ENCODE peak calls at places on chromosomes 6 and 20, in eight cellular contexts. One of them, this sample, is unnamed.

GRCh38 chr20:33578510-33578909 is 83.6 kb upstream of the C20orf144 start:
- DNase-seq in neural progenitor cell: no peak
- DNase-seq in OCI-LY7: no peak
- DNase-seq in GM12865: no peak
- DNase-seq in activated CD8-positive, alpha-beta T cell treated with anti-CD3 and anti-CD28 coated beads for 36 hours: no peak
- DNase-seq in endothelial cell: no peak
- DNase-seq in esophagus squamous epithelium: no peak
- DNase-seq in Peyer's patch: no peak
- DNase-seq in this sample: no peak

GRCh38 chr6:108779521-108779920 is 68.7 kb upstream of the ARMC2 start:
- DNase-seq in neural progenitor cell: no peak
- DNase-seq in OCI-LY7: no peak
- DNase-seq in GM12865: no peak
- DNase-seq in activated CD8-positive, alpha-beta T cell treated with anti-CD3 and anti-CD28 coated beads for 36 hours: no peak
- DNase-seq in endothelial cell: no peak
- DNase-seq in esophagus squamous epithelium: no peak
- DNase-seq in Peyer's patch: no peak
- DNase-seq in this sample: no peak

GRCh38 chr6:129370268-129370916 is 339.6 kb downstream of the ARHGAP18 start:
- DNase-seq in neural progenitor cell: peak; percentile 63
- DNase-seq in OCI-LY7: peak; percentile 31
- DNase-seq in GM12865: peak; percentile 34
- DNase-seq in activated CD8-positive, alpha-beta T cell treated with anti-CD3 and anti-CD28 coated beads for 36 hours: peak; percentile 75
- DNase-seq in endothelial cell: peak; percentile 42
- DNase-seq in esophagus squamous epithelium: no peak
- DNase-seq in Peyer's patch: peak; percentile 70
- DNase-seq in this sample: peak; percentile 18

GRCh38 chr20:41336711-41337492 is 3.7 kb upstream of the LPIN3 start:
- DNase-seq in neural progenitor cell: no peak
- DNase-seq in OCI-LY7: no peak
- DNase-seq in GM12865: no peak
- DNase-seq in activated CD8-positive, alpha-beta T cell treated with anti-CD3 and anti-CD28 coated beads for 36 hours: no peak
- DNase-seq in endothelial cell: no peak
- DNase-seq in esophagus squamous epithelium: no peak
- DNase-seq in Peyer's patch: no peak
- DNase-seq in this sample: peak; percentile 6

GRCh38 chr20:20821496-20822260 is 109.2 kb upstream of the RALGAPA2 start:
- DNase-seq in neural progenitor cell: peak; percentile 30
- DNase-seq in OCI-LY7: no peak
- DNase-seq in GM12865: no peak
- DNase-seq in activated CD8-positive, alpha-beta T cell treated with anti-CD3 and anti-CD28 coated beads for 36 hours: no peak
- DNase-seq in endothelial cell: no peak
- DNase-seq in esophagus squamous epithelium: no peak
- DNase-seq in Peyer's patch: no peak
- DNase-seq in this sample: no peak

GRCh38 chr6:136612666-136613389 is 62.6 kb upstream of the MAP7 start:
- DNase-seq in neural progenitor cell: no peak
- DNase-seq in OCI-LY7: no peak
- DNase-seq in GM12865: no peak
- DNase-seq in activated CD8-positive, alpha-beta T cell treated with anti-CD3 and anti-CD28 coated beads for 36 hours: no peak
- DNase-seq in endothelial cell: no peak
- DNase-seq in esophagus squamous epithelium: no peak
- DNase-seq in Peyer's patch: no peak
- DNase-seq in this sample: no peak

GRCh38 chr20:36135821-36136220 is 18.7 kb upstream of the EPB41L1 start:
- DNase-seq in neural progenitor cell: no peak
- DNase-seq in OCI-LY7: no peak
- DNase-seq in GM12865: no peak
- DNase-seq in activated CD8-positive, alpha-beta T cell treated with anti-CD3 and anti-CD28 coated beads for 36 hours: no peak
- DNase-seq in endothelial cell: no peak
- DNase-seq in esophagus squamous epithelium: no peak
- DNase-seq in Peyer's patch: no peak
- DNase-seq in this sample: no peak

GRCh38 chr20:46607849-46608497 is 43.3 kb downstream of the SLC13A3 start:
- DNase-seq in neural progenitor cell: no peak
- DNase-seq in OCI-LY7: no peak
- DNase-seq in GM12865: no peak
- DNase-seq in activated CD8-positive, alpha-beta T cell treated with anti-CD3 and anti-CD28 coated beads for 36 hours: no peak
- DNase-seq in endothelial cell: no peak
- DNase-seq in esophagus squamous epithelium: no peak
- DNase-seq in Peyer's patch: no peak
- DNase-seq in this sample: no peak

GRCh38 chr6:15344186-15344506 is 98.3 kb downstream of the JARID2 start:
- DNase-seq in neural progenitor cell: no peak
- DNase-seq in OCI-LY7: no peak
- DNase-seq in GM12865: no peak
- DNase-seq in activated CD8-positive, alpha-beta T cell treated with anti-CD3 and anti-CD28 coated beads for 36 hours: no peak
- DNase-seq in endothelial cell: no peak
- DNase-seq in esophagus squamous epithelium: no peak
- DNase-seq in Peyer's patch: no peak
- DNase-seq in this sample: no peak

GRCh38 chr6:79404677-79405076 is 132.6 kb downstream of the LCA5 start:
- DNase-seq in neural progenitor cell: peak; percentile 57
- DNase-seq in OCI-LY7: no peak
- DNase-seq in GM12865: no peak
- DNase-seq in activated CD8-positive, alpha-beta T cell treated with anti-CD3 and anti-CD28 coated beads for 36 hours: no peak
- DNase-seq in endothelial cell: no peak
- DNase-seq in esophagus squamous epithelium: no peak
- DNase-seq in Peyer's patch: peak; percentile 84
- DNase-seq in this sample: no peak

GRCh38 chr6:5012531-5012930 is 8.7 kb upstream of the RPP40 start:
- DNase-seq in neural progenitor cell: no peak
- DNase-seq in OCI-LY7: no peak
- DNase-seq in GM12865: no peak
- DNase-seq in activated CD8-positive, alpha-beta T cell treated with anti-CD3 and anti-CD28 coated beads for 36 hours: no peak
- DNase-seq in endothelial cell: no peak
- DNase-seq in esophagus squamous epithelium: no peak
- DNase-seq in Peyer's patch: no peak
- DNase-seq in this sample: no peak

GRCh38 chr6:5132741-5133140 is 47.6 kb downstream of the PPP1R3G start:
- DNase-seq in neural progenitor cell: peak; percentile 60
- DNase-seq in OCI-LY7: peak; percentile 17
- DNase-seq in GM12865: peak; percentile 92
- DNase-seq in activated CD8-positive, alpha-beta T cell treated with anti-CD3 and anti-CD28 coated beads for 36 hours: no peak
- DNase-seq in endothelial cell: peak; percentile 57
- DNase-seq in esophagus squamous epithelium: no peak
- DNase-seq in Peyer's patch: peak; percentile 74
- DNase-seq in this sample: peak; percentile 29

GRCh38 chr20:47777220-47777619 is 8.1 kb downstream of the SULF2 start:
- DNase-seq in neural progenitor cell: no peak
- DNase-seq in OCI-LY7: no peak
- DNase-seq in GM12865: no peak
- DNase-seq in activated CD8-positive, alpha-beta T cell treated with anti-CD3 and anti-CD28 coated beads for 36 hours: no peak
- DNase-seq in endothelial cell: no peak
- DNase-seq in esophagus squamous epithelium: no peak
- DNase-seq in Peyer's patch: no peak
- DNase-seq in this sample: no peak

DNA sequence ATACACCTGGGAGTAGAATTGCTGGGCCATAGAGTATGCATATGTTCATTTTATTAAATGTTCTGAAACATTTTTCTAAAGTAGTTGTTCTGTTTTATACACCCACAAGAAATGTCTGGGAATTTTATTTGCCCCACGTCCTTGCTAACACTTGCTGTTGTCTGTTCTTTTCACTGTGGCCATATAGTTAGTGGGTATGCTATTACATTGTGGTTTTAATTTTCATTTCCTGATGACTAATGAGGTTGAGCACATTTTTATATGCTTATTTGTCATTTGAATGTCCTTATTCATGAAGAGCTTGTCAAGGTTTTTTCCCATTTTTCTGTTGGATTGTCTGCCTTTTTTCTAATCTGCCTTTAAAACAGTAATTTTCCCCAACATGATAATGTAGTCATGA is 41.5 kb upstream of the TGM3 start:
- DNase-seq in neural progenitor cell: no peak
- DNase-seq in OCI-LY7: no peak
- DNase-seq in GM12865: no peak
- DNase-seq in activated CD8-positive, alpha-beta T cell treated with anti-CD3 and anti-CD28 coated beads for 36 hours: no peak
- DNase-seq in endothelial cell: no peak
- DNase-seq in esophagus squamous epithelium: no peak
- DNase-seq in Peyer's patch: no peak
- DNase-seq in this sample: no peak
- TF ChIP-seq CTCF in neural progenitor cell: no peak
- TF ChIP-seq CTCF in OCI-LY7: no peak
- TF ChIP-seq CTCF in GM12865: no peak
- TF ChIP-seq CTCF in activated CD8-positive, alpha-beta T cell treated with anti-CD3 and anti-CD28 coated beads for 36 hours: no peak
- TF ChIP-seq CTCF in endothelial cell: no peak
- TF ChIP-seq CTCF in esophagus squamous epithelium: no peak
- TF ChIP-seq CTCF in Peyer's patch: no peak
- TF ChIP-seq CTCF in this sample: no peak

GRCh38 chr6:132730560-132730959 is 16.7 kb upstream of the VNN1 start:
- DNase-seq in neural progenitor cell: no peak
- DNase-seq in OCI-LY7: no peak
- DNase-seq in GM12865: no peak
- DNase-seq in activated CD8-positive, alpha-beta T cell treated with anti-CD3 and anti-CD28 coated beads for 36 hours: no peak
- DNase-seq in endothelial cell: no peak
- DNase-seq in esophagus squamous epithelium: no peak
- DNase-seq in Peyer's patch: no peak
- DNase-seq in this sample: no peak

GRCh38 chr6:132725471-132725870 is 11.6 kb upstream of the VNN1 start:
- DNase-seq in neural progenitor cell: no peak
- DNase-seq in OCI-LY7: no peak
- DNase-seq in GM12865: no peak
- DNase-seq in activated CD8-positive, alpha-beta T cell treated with anti-CD3 and anti-CD28 coated beads for 36 hours: no peak
- DNase-seq in endothelial cell: no peak
- DNase-seq in esophagus squamous epithelium: no peak
- DNase-seq in Peyer's patch: no peak
- DNase-seq in this sample: no peak

GRCh38 chr6:132725947-132726607 is 12.2 kb upstream of the VNN1 start:
- DNase-seq in neural progenitor cell: no peak
- DNase-seq in OCI-LY7: no peak
- DNase-seq in GM12865: peak; percentile 34
- DNase-seq in activated CD8-positive, alpha-beta T cell treated with anti-CD3 and anti-CD28 coated beads for 36 hours: no peak
- DNase-seq in endothelial cell: no peak
- DNase-seq in esophagus squamous epithelium: no peak
- DNase-seq in Peyer's patch: no peak
- DNase-seq in this sample: no peak

GRCh38 chr6:132728616-132729015 is 14.8 kb upstream of the VNN1 start:
- DNase-seq in neural progenitor cell: peak; percentile 45
- DNase-seq in OCI-LY7: no peak
- DNase-seq in GM12865: peak; percentile 10
- DNase-seq in activated CD8-positive, alpha-beta T cell treated with anti-CD3 and anti-CD28 coated beads for 36 hours: no peak
- DNase-seq in endothelial cell: peak; percentile 11
- DNase-seq in esophagus squamous epithelium: no peak
- DNase-seq in Peyer's patch: no peak
- DNase-seq in this sample: no peak

GRCh38 chr6:132726608-132726975 is 12.7 kb upstream of the VNN1 start:
- DNase-seq in neural progenitor cell: no peak
- DNase-seq in OCI-LY7: no peak
- DNase-seq in GM12865: peak; percentile 9
- DNase-seq in activated CD8-positive, alpha-beta T cell treated with anti-CD3 and anti-CD28 coated beads for 36 hours: peak; percentile 5
- DNase-seq in endothelial cell: no peak
- DNase-seq in esophagus squamous epithelium: no peak
- DNase-seq in Peyer's patch: no peak
- DNase-seq in this sample: no peak
- TF ChIP-seq CTCF in neural progenitor cell: no peak
- TF ChIP-seq CTCF in OCI-LY7: no peak
- TF ChIP-seq CTCF in GM12865: no peak
- TF ChIP-seq CTCF in activated CD8-positive, alpha-beta T cell treated with anti-CD3 and anti-CD28 coated beads for 36 hours: no peak
- TF ChIP-seq CTCF in endothelial cell: no peak
- TF ChIP-seq CTCF in esophagus squamous epithelium: no peak
- TF ChIP-seq CTCF in Peyer's patch: no peak
- TF ChIP-seq CTCF in this sample: no peak

GRCh38 chr6:36245572-36246031 is 24.3 kb upstream of the PNPLA1 start:
- DNase-seq in neural progenitor cell: peak; percentile 15
- DNase-seq in OCI-LY7: peak; percentile 63
- DNase-seq in GM12865: no peak
- DNase-seq in activated CD8-positive, alpha-beta T cell treated with anti-CD3 and anti-CD28 coated beads for 36 hours: peak; percentile 28
- DNase-seq in endothelial cell: no peak
- DNase-seq in esophagus squamous epithelium: no peak
- DNase-seq in Peyer's patch: peak; percentile 59
- DNase-seq in this sample: no peak
- TF ChIP-seq CTCF in neural progenitor cell: peak; percentile 38
- TF ChIP-seq CTCF in OCI-LY7: peak; percentile 88
- TF ChIP-seq CTCF in GM12865: no peak
- TF ChIP-seq CTCF in activated CD8-positive, alpha-beta T cell treated with anti-CD3 and anti-CD28 coated beads for 36 hours: no peak
- TF ChIP-seq CTCF in endothelial cell: no peak
- TF ChIP-seq CTCF in esophagus squamous epithelium: no peak
- TF ChIP-seq CTCF in Peyer's patch: peak; percentile 39
- TF ChIP-seq CTCF in this sample: peak; percentile 27

GRCh38 chr20:44231713-44232468 is 15.2 kb upstream of the GDAP1L1 start:
- DNase-seq in neural progenitor cell: peak; percentile 25
- DNase-seq in OCI-LY7: no peak
- DNase-seq in GM12865: no peak
- DNase-seq in activated CD8-positive, alpha-beta T cell treated with anti-CD3 and anti-CD28 coated beads for 36 hours: no peak
- DNase-seq in endothelial cell: no peak
- DNase-seq in esophagus squamous epithelium: no peak
- DNase-seq in Peyer's patch: no peak
- DNase-seq in this sample: no peak
- TF ChIP-seq CTCF in neural progenitor cell: no peak
- TF ChIP-seq CTCF in OCI-LY7: no peak
- TF ChIP-seq CTCF in GM12865: no peak
- TF ChIP-seq CTCF in activated CD8-positive, alpha-beta T cell treated with anti-CD3 and anti-CD28 coated beads for 36 hours: no peak
- TF ChIP-seq CTCF in endothelial cell: no peak
- TF ChIP-seq CTCF in esophagus squamous epithelium: no peak
- TF ChIP-seq CTCF in Peyer's patch: no peak
- TF ChIP-seq CTCF in this sample: no peak

GRCh38 chr6:131807644-131808459 is at the start of gene ENPP1:
- DNase-seq in neural progenitor cell: peak; percentile 83
- DNase-seq in OCI-LY7: no peak
- DNase-seq in GM12865: peak; percentile 36
- DNase-seq in activated CD8-positive, alpha-beta T cell treated with anti-CD3 and anti-CD28 coated beads for 36 hours: peak; percentile 52
- DNase-seq in endothelial cell: peak; percentile 66
- DNase-seq in esophagus squamous epithelium: no peak
- DNase-seq in Peyer's patch: peak; percentile 78
- DNase-seq in this sample: peak; percentile 37

GRCh38 chr6:131813991-131814390 is 6.2 kb downstream of the ENPP1 start:
- DNase-seq in neural progenitor cell: no peak
- DNase-seq in OCI-LY7: no peak
- DNase-seq in GM12865: no peak
- DNase-seq in activated CD8-positive, alpha-beta T cell treated with anti-CD3 and anti-CD28 coated beads for 36 hours: no peak
- DNase-seq in endothelial cell: no peak
- DNase-seq in esophagus squamous epithelium: no peak
- DNase-seq in Peyer's patch: no peak
- DNase-seq in this sample: no peak

GRCh38 chr6:131808460-131809269 is 845 bp downstream of the ENPP1 start:
- DNase-seq in neural progenitor cell: peak; percentile 11
- DNase-seq in OCI-LY7: no peak
- DNase-seq in GM12865: no peak
- DNase-seq in activated CD8-positive, alpha-beta T cell treated with anti-CD3 and anti-CD28 coated beads for 36 hours: no peak
- DNase-seq in endothelial cell: no peak
- DNase-seq in esophagus squamous epithelium: no peak
- DNase-seq in Peyer's patch: no peak
- DNase-seq in this sample: no peak

GRCh38 chr6:131807321-131807643 is 538 bp upstream of the ENPP1 start:
- DNase-seq in neural progenitor cell: no peak
- DNase-seq in OCI-LY7: no peak
- DNase-seq in GM12865: no peak
- DNase-seq in activated CD8-positive, alpha-beta T cell treated with anti-CD3 and anti-CD28 coated beads for 36 hours: no peak
- DNase-seq in endothelial cell: no peak
- DNase-seq in esophagus squamous epithelium: no peak
- DNase-seq in Peyer's patch: no peak
- DNase-seq in this sample: no peak

GRCh38 chr6:131811510-131811909 is 3.7 kb downstream of the ENPP1 start:
- DNase-seq in neural progenitor cell: no peak
- DNase-seq in OCI-LY7: no peak
- DNase-seq in GM12865: no peak
- DNase-seq in activated CD8-positive, alpha-beta T cell treated with anti-CD3 and anti-CD28 coated beads for 36 hours: no peak
- DNase-seq in endothelial cell: no peak
- DNase-seq in esophagus squamous epithelium: no peak
- DNase-seq in Peyer's patch: no peak
- DNase-seq in this sample: no peak
- TF ChIP-seq CTCF in neural progenitor cell: no peak
- TF ChIP-seq CTCF in OCI-LY7: no peak
- TF ChIP-seq CTCF in GM12865: no peak
- TF ChIP-seq CTCF in activated CD8-positive, alpha-beta T cell treated with anti-CD3 and anti-CD28 coated beads for 36 hours: no peak
- TF ChIP-seq CTCF in endothelial cell: no peak
- TF ChIP-seq CTCF in esophagus squamous epithelium: no peak
- TF ChIP-seq CTCF in Peyer's patch: no peak
- TF ChIP-seq CTCF in this sample: no peak

GRCh38 chr6:52207066-52207465 is 20.9 kb downstream of the IL17A start:
- DNase-seq in neural progenitor cell: no peak
- DNase-seq in OCI-LY7: no peak
- DNase-seq in GM12865: peak; percentile 32
- DNase-seq in activated CD8-positive, alpha-beta T cell treated with anti-CD3 and anti-CD28 coated beads for 36 hours: no peak
- DNase-seq in endothelial cell: no peak
- DNase-seq in esophagus squamous epithelium: no peak
- DNase-seq in Peyer's patch: no peak
- DNase-seq in this sample: no peak
- TF ChIP-seq CTCF in neural progenitor cell: peak; percentile 14
- TF ChIP-seq CTCF in OCI-LY7: peak; percentile 30
- TF ChIP-seq CTCF in GM12865: peak; percentile 32
- TF ChIP-seq CTCF in activated CD8-positive, alpha-beta T cell treated with anti-CD3 and anti-CD28 coated beads for 36 hours: no peak
- TF ChIP-seq CTCF in endothelial cell: no peak
- TF ChIP-seq CTCF in esophagus squamous epithelium: no peak
- TF ChIP-seq CTCF in Peyer's patch: no peak
- TF ChIP-seq CTCF in this sample: no peak

This sample was measured in GM10248.